ENCODE peak calls at places on chromosomes 5 and 9, in four cellular contexts. One of them, this sample, is unnamed.
A peak's percentile ranks its signal among the peaks of the same experiment; 100 is the strongest.

GRCh38 chr9:64773491-64773931 is 511.5 kb downstream of the FOXD4L5 start:
- DNase-seq in stimulated activated naive CD4-positive, alpha-beta T cell treated with Interleukin-2 at 50 U/mL for 16 hours: no peak
- DNase-seq in MG63: no peak
- DNase-seq in NCI-H2029 treated with DMSO at 0.1 percent for 48 hours: no peak
- DNase-seq in this sample: no peak

GRCh38 chr9:134811079-134811672 is 69.4 kb upstream of the FCN2 start:
- DNase-seq in NCI-H2029 treated with DMSO at 0.1 percent for 48 hours: no peak
- DNase-seq in MG63: no peak
- DNase-seq in stimulated activated naive CD4-positive, alpha-beta T cell treated with Interleukin-2 at 50 U/mL for 16 hours: no peak
- DNase-seq in this sample: no peak

GRCh38 chr5:59287361-59287760 is 606.2 kb downstream of the PDE4D start:
- DNase-seq in stimulated activated naive CD4-positive, alpha-beta T cell treated with Interleukin-2 at 50 U/mL for 16 hours: no peak
- DNase-seq in NCI-H2029 treated with DMSO at 0.1 percent for 48 hours: peak; percentile 15
- DNase-seq in MG63: no peak
- DNase-seq in this sample: no peak

GRCh38 chr9:136093331-136093986 is 1.6 kb downstream of the NACC2 start:
- DNase-seq in MG63: peak; percentile 76
- DNase-seq in NCI-H2029 treated with DMSO at 0.1 percent for 48 hours: no peak
- DNase-seq in stimulated activated naive CD4-positive, alpha-beta T cell treated with Interleukin-2 at 50 U/mL for 16 hours: no peak
- DNase-seq in this sample: peak; percentile 12

GRCh38 chr9:113298311-113298710 is 4.9 kb downstream of the RNF183 start:
- DNase-seq in MG63: no peak
- DNase-seq in stimulated activated naive CD4-positive, alpha-beta T cell treated with Interleukin-2 at 50 U/mL for 16 hours: no peak
- DNase-seq in NCI-H2029 treated with DMSO at 0.1 percent for 48 hours: peak; percentile 59
- DNase-seq in this sample: no peak

GRCh38 chr9:86079421-86080111 is 19.8 kb downstream of the GOLM1 start:
- DNase-seq in NCI-H2029 treated with DMSO at 0.1 percent for 48 hours: no peak
- DNase-seq in stimulated activated naive CD4-positive, alpha-beta T cell treated with Interleukin-2 at 50 U/mL for 16 hours: no peak
- DNase-seq in MG63: no peak
- DNase-seq in this sample: no peak

GRCh38 chr5:176837707-176838115 is 27.4 kb downstream of the UNC5A start:
- DNase-seq in NCI-H2029 treated with DMSO at 0.1 percent for 48 hours: no peak
- DNase-seq in stimulated activated naive CD4-positive, alpha-beta T cell treated with Interleukin-2 at 50 U/mL for 16 hours: peak; percentile 52
- DNase-seq in MG63: peak; percentile 93
- DNase-seq in this sample: no peak

GRCh38 chr5:140174472-140175366 is at the start of gene CYSTM1:
- DNase-seq in stimulated activated naive CD4-positive, alpha-beta T cell treated with Interleukin-2 at 50 U/mL for 16 hours: peak; percentile 92
- DNase-seq in NCI-H2029 treated with DMSO at 0.1 percent for 48 hours: peak; percentile 65
- DNase-seq in MG63: peak; percentile 92
- DNase-seq in this sample: peak; percentile 86

GRCh38 chr5:93018461-93018860 is 562.6 kb downstream of the NR2F1-AS1 start:
- DNase-seq in stimulated activated naive CD4-positive, alpha-beta T cell treated with Interleukin-2 at 50 U/mL for 16 hours: no peak
- DNase-seq in MG63: no peak
- DNase-seq in NCI-H2029 treated with DMSO at 0.1 percent for 48 hours: no peak
- DNase-seq in this sample: no peak

GRCh38 chr9:108272350-108272899 is 583.4 kb downstream of the ACTL7B start:
- DNase-seq in stimulated activated naive CD4-positive, alpha-beta T cell treated with Interleukin-2 at 50 U/mL for 16 hours: no peak
- DNase-seq in NCI-H2029 treated with DMSO at 0.1 percent for 48 hours: peak; percentile 89
- DNase-seq in MG63: peak; percentile 44
- DNase-seq in this sample: peak; percentile 46

GRCh38 chr5:159539678-159540077 is 209.4 kb upstream of the IL12B start:
- DNase-seq in stimulated activated naive CD4-positive, alpha-beta T cell treated with Interleukin-2 at 50 U/mL for 16 hours: no peak
- DNase-seq in NCI-H2029 treated with DMSO at 0.1 percent for 48 hours: no peak
- DNase-seq in MG63: no peak
- DNase-seq in this sample: no peak

GRCh38 chr5:8615142-8615858 is 746.4 kb downstream of the MTRR start:
- DNase-seq in MG63: no peak
- DNase-seq in stimulated activated naive CD4-positive, alpha-beta T cell treated with Interleukin-2 at 50 U/mL for 16 hours: no peak
- DNase-seq in NCI-H2029 treated with DMSO at 0.1 percent for 48 hours: no peak
- DNase-seq in this sample: no peak

GRCh38 chr9:111926421-111926875 is 29.8 kb downstream of the UGCG start:
- DNase-seq in stimulated activated naive CD4-positive, alpha-beta T cell treated with Interleukin-2 at 50 U/mL for 16 hours: peak; percentile 25
- DNase-seq in MG63: peak; percentile 23
- DNase-seq in NCI-H2029 treated with DMSO at 0.1 percent for 48 hours: peak; percentile 51
- DNase-seq in this sample: no peak

GRCh38 chr9:96006961-96007360 is 131.5 kb downstream of the ERCC6L2 start:
- DNase-seq in stimulated activated naive CD4-positive, alpha-beta T cell treated with Interleukin-2 at 50 U/mL for 16 hours: no peak
- DNase-seq in NCI-H2029 treated with DMSO at 0.1 percent for 48 hours: no peak
- DNase-seq in MG63: no peak
- DNase-seq in this sample: no peak

GRCh38 chr9:116806075-116806474 is 119.0 kb downstream of the TRIM32 start:
- DNase-seq in MG63: no peak
- DNase-seq in stimulated activated naive CD4-positive, alpha-beta T cell treated with Interleukin-2 at 50 U/mL for 16 hours: no peak
- DNase-seq in NCI-H2029 treated with DMSO at 0.1 percent for 48 hours: no peak
- DNase-seq in this sample: no peak

GRCh38 chr9:133290751-133291302 is 15.8 kb upstream of the ABO start:
- DNase-seq in NCI-H2029 treated with DMSO at 0.1 percent for 48 hours: no peak
- DNase-seq in MG63: no peak
- DNase-seq in stimulated activated naive CD4-positive, alpha-beta T cell treated with Interleukin-2 at 50 U/mL for 16 hours: no peak
- DNase-seq in this sample: no peak

GRCh38 chr9:82560457-82560904 is 502.5 kb downstream of the RASEF start:
- DNase-seq in NCI-H2029 treated with DMSO at 0.1 percent for 48 hours: peak; percentile 91
- DNase-seq in MG63: no peak
- DNase-seq in stimulated activated naive CD4-positive, alpha-beta T cell treated with Interleukin-2 at 50 U/mL for 16 hours: no peak
- DNase-seq in this sample: peak; percentile 99

GRCh38 chr9:20805766-20806165 is 121.7 kb downstream of the FOCAD start:
- DNase-seq in MG63: no peak
- DNase-seq in stimulated activated naive CD4-positive, alpha-beta T cell treated with Interleukin-2 at 50 U/mL for 16 hours: no peak
- DNase-seq in NCI-H2029 treated with DMSO at 0.1 percent for 48 hours: no peak
- DNase-seq in this sample: no peak

GRCh38 chr5:143932584-143932983 is 120.6 kb downstream of the HMHB1 start:
- DNase-seq in MG63: no peak
- DNase-seq in NCI-H2029 treated with DMSO at 0.1 percent for 48 hours: no peak
- DNase-seq in stimulated activated naive CD4-positive, alpha-beta T cell treated with Interleukin-2 at 50 U/mL for 16 hours: no peak
- DNase-seq in this sample: no peak